ENCODE peak calls at places on chromosomes 7 and 10, in six cellular contexts. C is fibroblast of lung; L is naive thymus-derived CD4-positive, alpha-beta T cell; A is testis; Q is BE2C; G is hepatocyte. U is an unnamed sample. For H3K4me1, the result is how much of the 10 kb centered on the place peaks cover.

GRCh38 chr7:20153999-20154398 is 63.2 kb downstream of the MACC1 start:
- DNase-seq in C (no peak), L (no peak), A (no peak), Q (no peak), G (no peak), U (no peak)

GRCh38 chr7:155066417-155066950 is 3.6 kb upstream of the HTR5A start:
- DNase-seq in C (peak), L (no peak), A (no peak), Q (no peak), G (no peak), U (no peak)

GRCh38 chr10:127384532-127384931 is 164.6 kb upstream of the NPS start:
- DNase-seq in C (no peak), L (no peak), A (no peak), Q (no peak), G (no peak), U (no peak)

GRCh38 chr7:28018446-28018845 is 162.1 kb downstream of the JAZF1 start:
- DNase-seq in C (peak), L (no peak), A (no peak), Q (no peak), G (no peak), U (no peak)

GRCh38 chr10:6558759-6559429 is 21.2 kb downstream of the PRKCQ start:
- DNase-seq in C (no peak), L (no peak), A (no peak), Q (no peak), G (no peak), U (no peak)

GRCh38 chr10:99536400-99537254 is 3.9 kb downstream of the NKX2-3 start:
- DNase-seq in C (no peak), L (no peak), A (no peak), Q (no peak), G (no peak), U (no peak)

GRCh38 chr10:7906128-7906527 is 87.8 kb downstream of the TAF3 start:
- DNase-seq in C (no peak), L (no peak), A (no peak), Q (no peak), G (no peak), U (no peak)

GRCh38 chr10:11687779-11688447 is 54.3 kb upstream of the ECHDC3 start:
- DNase-seq in C (no peak), L (no peak), A (no peak), Q (no peak), G (no peak), U (no peak)

GRCh38 chr7:92634125-92634710 is 44.0 kb upstream of the FAM133B start:
- DNase-seq in C (peak), L (no peak), A (no peak), Q (no peak), G (no peak), U (no peak)

GRCh38 chr10:130500251-130501000 is 364.2 kb downstream of the GLRX3 start:
- DNase-seq in C (no peak), L (no peak), A (no peak), Q (no peak), G (no peak), U (no peak)

GRCh38 chr7:17147409-17147808 is 151.0 kb upstream of the AHR start:
- DNase-seq in C (no peak), L (no peak), A (no peak), Q (no peak), G (no peak), U (no peak)

GRCh38 chr7:96499532-96499931 is 177.6 kb upstream of the SLC25A13 start:
- DNase-seq in C (no peak), L (no peak), A (no peak), Q (no peak), G (no peak), U (no peak)

GRCh38 chr10:109126016-109126415 is 797.3 kb downstream of the XPNPEP1 start:
- DNase-seq in C (no peak), L (no peak), A (no peak), Q (no peak), G (no peak), U (no peak)

GRCh38 chr10:58082248-58082647 is 185.4 kb downstream of the IPMK start:
- DNase-seq in C (no peak), L (no peak), A (no peak), Q (no peak), G (no peak), U (no peak)
- H3K4me1 ChIP-seq in C (under half), L (under half), A (under half), Q (under half), G (under half), U (under half)

DNA sequence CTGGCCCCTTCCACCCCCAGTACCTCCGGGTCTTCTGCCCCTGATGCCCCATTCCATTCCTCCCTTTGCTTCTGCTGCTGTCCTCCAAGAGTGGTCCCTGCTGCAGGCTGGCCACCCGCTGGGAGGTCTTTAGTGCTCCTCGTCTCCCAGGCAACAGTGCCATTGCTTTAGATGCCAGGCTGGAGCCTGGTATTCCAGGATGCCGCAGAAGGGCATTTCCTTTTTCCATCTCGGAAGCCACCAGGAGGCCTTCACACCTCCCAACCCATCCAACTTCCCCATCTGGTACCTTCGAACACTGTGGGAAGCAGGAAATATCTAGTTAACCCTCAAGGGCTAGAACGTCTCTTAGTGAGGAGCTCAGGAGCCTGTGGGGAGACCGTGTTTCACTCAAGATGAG is 92.9 kb upstream of the DUSP5 start:
- DNase-seq in C (no peak), L (no peak), A (no peak), Q (no peak), G (no peak), U (no peak)
- H3K4me1 ChIP-seq in C (under half), L (under half), A (under half), Q (under half), G (under half), U (under half)

DNA sequence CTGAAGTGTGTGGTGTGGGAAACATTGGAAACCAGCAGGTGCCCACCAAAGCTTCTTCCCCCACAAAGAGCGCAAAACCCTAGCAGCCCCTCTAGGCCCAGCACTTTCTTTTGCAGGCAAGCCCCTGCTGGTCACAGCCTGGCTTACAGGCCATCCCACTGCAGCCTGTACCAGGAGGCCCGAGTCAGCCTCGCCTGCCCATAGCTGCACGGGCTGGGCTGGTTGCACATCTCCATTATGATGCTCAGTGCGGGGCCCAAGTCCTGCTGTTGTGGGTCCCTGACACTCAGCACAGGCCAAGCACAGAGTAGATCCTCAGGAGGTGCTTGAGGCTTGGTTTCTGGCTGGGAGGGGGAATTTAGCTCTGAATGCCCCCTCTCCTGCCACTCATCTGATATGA is 8.0 kb downstream of the CDHR1 start:
- DNase-seq in C (no peak), L (no peak), A (no peak), Q (no peak), G (no peak), U (no peak)
- H3K4me1 ChIP-seq in C (under half), L (under half), A (under half), Q (under half), G (under half), U (under half)

GRCh38 chr7:127908430-127909258 is 122.6 kb downstream of the LRRC4 start:
- DNase-seq in C (no peak), L (no peak), A (no peak), Q (no peak), G (no peak), U (no peak)
- H3K4me1 ChIP-seq in C (under half), L (under half), A (under half), Q (under half), G (under half), U (under half)

DNA sequence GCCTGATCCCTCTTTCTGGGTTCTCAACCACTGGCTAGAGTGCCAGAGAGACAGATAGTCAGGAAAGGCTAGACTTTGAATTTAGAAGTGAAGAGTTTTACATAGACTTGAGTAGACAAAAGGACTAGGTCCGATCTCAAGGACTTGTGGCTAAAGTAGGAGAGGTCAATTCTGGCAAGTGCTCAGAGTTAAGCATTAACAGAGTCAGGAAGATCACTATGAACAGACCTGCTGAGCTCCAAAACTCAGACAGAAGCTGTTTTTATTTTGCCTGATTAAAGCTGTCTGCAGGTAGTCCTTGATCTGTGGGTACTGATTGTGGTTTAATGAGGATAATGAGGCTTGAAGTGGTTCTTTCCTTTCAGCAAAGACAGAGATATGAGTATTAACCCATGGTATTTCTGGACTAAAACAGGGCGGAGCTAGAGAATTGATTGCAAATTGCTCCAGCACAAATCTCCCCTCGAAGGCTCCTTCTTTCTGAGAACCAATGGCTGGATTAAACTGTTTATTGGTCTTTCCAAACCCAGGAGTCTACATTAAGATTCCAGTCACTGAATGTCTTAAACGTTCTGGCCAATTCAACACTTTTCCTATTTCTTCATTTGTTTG is 423.2 kb downstream of the IPMK start:
- DNase-seq in C (no peak), L (no peak), A (no peak), Q (no peak), G (peak), U (no peak)
- H3K4me1 ChIP-seq in C (under half), L (under half), A (under half), Q (under half), G (under half), U (under half)

DNA sequence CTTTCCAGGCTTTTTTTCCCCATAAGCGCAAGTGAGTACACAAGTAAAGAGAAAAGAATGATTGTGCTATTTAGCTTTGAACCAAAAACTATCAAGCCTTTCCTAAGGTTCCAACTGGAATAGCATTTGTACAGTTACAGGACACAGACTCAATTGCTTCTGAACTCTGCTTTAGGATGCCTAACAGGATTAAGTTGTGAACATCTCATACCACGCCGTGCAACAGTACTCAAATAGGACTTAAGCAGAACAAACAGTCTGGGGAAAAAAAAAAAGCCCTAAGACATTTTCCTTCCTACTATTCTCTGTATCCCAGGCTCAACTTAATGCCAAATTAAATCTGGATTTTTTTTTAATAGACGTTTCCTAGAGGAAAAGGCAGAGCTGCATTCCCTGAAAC is 68.4 kb downstream of the CALD1 start:
- DNase-seq in C (no peak), L (no peak), A (no peak), Q (no peak), G (no peak), U (no peak)
- H3K4me1 ChIP-seq in C (under half), L (under half), A (under half), Q (under half), G (under half), U (under half)

GRCh38 chr7:151038951-151039849 is 9.1 kb upstream of the ASIC3 start:
- DNase-seq in C (peak), L (no peak), A (peak), Q (peak), G (peak), U (peak)
- H3K4me1 ChIP-seq in C (under half), L (under half), A (under half), Q (under half), G (under half), U (under half)

U was measured in upper lobe of right lung.